ENCODE peak calls at places on chromosomes 1 and 21, in four cellular contexts. One of them, this sample, is unnamed.

GRCh38 chr1:9282436-9282955 is 10.2 kb upstream of the SPSB1 start:
- DNase-seq in A549: no peak
- DNase-seq in GM12878: no peak
- DNase-seq in HepG2: no peak
- DNase-seq in this sample: no peak

GRCh38 chr21:30707409-30707808 is 11.2 kb downstream of the KRTAP21-3 start:
- DNase-seq in A549: no peak
- DNase-seq in GM12878: no peak
- DNase-seq in HepG2: no peak
- DNase-seq in this sample: no peak

GRCh38 chr1:151184211-151184610 is 5.8 kb downstream of the VPS72 start:
- DNase-seq in A549: no peak
- DNase-seq in GM12878: no peak
- DNase-seq in HepG2: no peak
- DNase-seq in this sample: no peak

GRCh38 chr1:79478160-79478559 is 471.6 kb upstream of the ADGRL4 start:
- DNase-seq in A549: no peak
- DNase-seq in GM12878: no peak
- DNase-seq in HepG2: no peak
- DNase-seq in this sample: no peak

GRCh38 chr1:8293141-8293540 is 24.8 kb upstream of the SLC45A1 start:
- DNase-seq in A549: no peak
- DNase-seq in GM12878: no peak
- DNase-seq in HepG2: no peak
- DNase-seq in this sample: no peak

GRCh38 chr1:78006491-78006890 is 1.8 kb downstream of the DNAJB4 start:
- DNase-seq in A549: no peak
- DNase-seq in GM12878: no peak
- DNase-seq in HepG2: no peak
- DNase-seq in this sample: no peak

GRCh38 chr1:101190441-101190840 is 46.4 kb upstream of the S1PR1 start:
- DNase-seq in A549: no peak
- DNase-seq in GM12878: no peak
- DNase-seq in HepG2: no peak
- DNase-seq in this sample: no peak

GRCh38 chr1:212454741-212455140 is 22.0 kb downstream of the NENF start:
- DNase-seq in A549: no peak
- DNase-seq in GM12878: no peak
- DNase-seq in HepG2: no peak
- DNase-seq in this sample: no peak

GRCh38 chr1:34640654-34641401 is 114.0 kb upstream of the GJB5 start:
- DNase-seq in A549: no peak
- DNase-seq in GM12878: no peak
- DNase-seq in HepG2: no peak
- DNase-seq in this sample: no peak

GRCh38 chr1:229000187-229000586 is 264.9 kb downstream of the RHOU start:
- DNase-seq in A549: no peak
- DNase-seq in GM12878: no peak
- DNase-seq in HepG2: no peak
- DNase-seq in this sample: no peak

GRCh38 chr1:32736812-32737791 is 34.5 kb upstream of the SYNC start:
- DNase-seq in A549: no peak
- DNase-seq in GM12878: no peak
- DNase-seq in HepG2: peak; percentile 85
- DNase-seq in this sample: no peak

GRCh38 chr1:223667484-223668182 is 2.1 kb upstream of the CAPN8 start:
- DNase-seq in A549: no peak
- DNase-seq in GM12878: no peak
- DNase-seq in HepG2: no peak
- DNase-seq in this sample: no peak

GRCh38 chr1:42946120-42947009 is 12.3 kb downstream of the SLC2A1 start:
- DNase-seq in A549: no peak
- DNase-seq in GM12878: no peak
- DNase-seq in HepG2: no peak
- DNase-seq in this sample: no peak

GRCh38 chr1:113861641-113862040 is 9.9 kb downstream of the PTPN22 start:
- DNase-seq in A549: no peak
- DNase-seq in GM12878: no peak
- DNase-seq in HepG2: no peak
- DNase-seq in this sample: no peak

GRCh38 chr1:229535226-229535625 is 23.3 kb downstream of the ABCB10 start:
- DNase-seq in A549: no peak
- DNase-seq in GM12878: no peak
- DNase-seq in HepG2: no peak
- DNase-seq in this sample: no peak

GRCh38 chr1:60833173-60833572 is 249.2 kb upstream of the NFIA start:
- DNase-seq in A549: no peak
- DNase-seq in GM12878: no peak
- DNase-seq in HepG2: peak; percentile 41
- DNase-seq in this sample: no peak

GRCh38 chr1:150126811-150127210 is 22.9 kb upstream of the PLEKHO1 start:
- DNase-seq in A549: no peak
- DNase-seq in GM12878: no peak
- DNase-seq in HepG2: no peak
- DNase-seq in this sample: no peak

DNA sequence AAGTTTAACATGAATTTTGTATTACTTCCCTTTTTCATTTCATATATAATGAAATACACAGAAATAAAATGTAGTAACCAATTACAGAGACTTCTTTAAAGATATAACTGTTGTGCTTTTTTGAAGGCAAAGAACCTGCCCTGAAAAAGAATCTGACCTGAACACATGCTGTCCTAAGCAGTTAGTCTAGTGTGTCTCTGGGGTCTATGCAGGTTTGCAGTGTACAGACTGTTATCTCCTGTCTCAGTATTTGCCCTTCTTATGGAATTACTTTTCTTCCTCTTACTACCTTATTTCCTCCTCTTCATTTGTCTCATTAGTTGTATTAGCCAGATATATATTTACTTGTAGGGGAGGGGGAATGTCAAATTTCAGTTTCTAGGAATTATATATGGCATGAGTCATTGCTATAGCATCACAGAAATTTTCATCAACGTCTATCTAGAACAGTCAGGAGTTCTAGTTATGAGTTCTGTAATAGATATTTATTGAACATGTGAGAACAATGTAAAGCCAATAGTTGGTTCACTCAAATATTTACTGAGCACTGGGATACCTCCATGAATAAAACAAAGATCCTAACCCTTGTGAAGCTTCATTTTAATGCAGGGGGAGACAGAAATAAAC is 28.4 kb upstream of the PLEKHO1 start:
- DNase-seq in A549: no peak
- DNase-seq in GM12878: no peak
- DNase-seq in HepG2: no peak
- DNase-seq in this sample: no peak
- TF ChIP-seq PBX3 in A549: no peak
- TF ChIP-seq PBX3 in GM12878: no peak
- TF ChIP-seq PBX3 in HepG2: no peak
- TF ChIP-seq PBX3 in this sample: no peak

GRCh38 chr1:91879739-91880138 is 6.2 kb downstream of the TGFBR3 start:
- DNase-seq in A549: no peak
- DNase-seq in GM12878: no peak
- DNase-seq in HepG2: no peak
- DNase-seq in this sample: no peak
- TF ChIP-seq PBX3 in A549: no peak
- TF ChIP-seq PBX3 in GM12878: no peak
- TF ChIP-seq PBX3 in HepG2: no peak
- TF ChIP-seq PBX3 in this sample: no peak

GRCh38 chr1:174971466-174971865 is 28.3 kb upstream of the CACYBP start:
- DNase-seq in A549: no peak
- DNase-seq in GM12878: no peak
- DNase-seq in HepG2: no peak
- DNase-seq in this sample: no peak

GRCh38 chr1:174969977-174970376 is 29.8 kb upstream of the CACYBP start:
- DNase-seq in A549: no peak
- DNase-seq in GM12878: no peak
- DNase-seq in HepG2: no peak
- DNase-seq in this sample: no peak

GRCh38 chr1:174967845-174968705 is 31.7 kb upstream of the CACYBP start:
- DNase-seq in A549: no peak
- DNase-seq in GM12878: no peak
- DNase-seq in HepG2: no peak
- DNase-seq in this sample: no peak

GRCh38 chr1:174966000-174966572 is 33.7 kb upstream of the CACYBP start:
- DNase-seq in A549: no peak
- DNase-seq in GM12878: no peak
- DNase-seq in HepG2: no peak
- DNase-seq in this sample: no peak

DNA sequence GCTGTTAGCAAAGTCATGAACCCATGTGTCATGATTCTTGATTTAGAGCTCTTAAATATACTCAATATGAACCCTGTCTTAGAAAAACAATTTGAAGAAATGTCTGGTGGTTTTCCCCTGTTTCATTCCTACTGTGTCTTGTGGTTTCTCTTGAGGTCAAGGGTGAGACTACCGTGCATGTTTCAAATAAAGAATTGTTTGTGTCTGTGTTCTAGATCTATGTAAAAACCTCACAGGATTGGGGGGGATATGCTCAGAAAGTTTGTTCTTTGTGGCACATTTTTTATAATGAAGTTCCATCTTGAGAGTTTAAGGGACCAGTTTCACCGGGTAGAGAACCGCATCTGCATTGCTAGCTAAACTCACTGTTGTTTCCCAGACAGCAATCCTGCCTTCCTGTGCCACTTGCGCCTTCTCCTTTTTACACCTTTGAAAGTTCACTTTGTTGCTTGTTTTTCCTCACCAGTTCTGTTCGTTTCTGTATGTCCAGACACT is 30.9 kb upstream of the CACYBP start:
- DNase-seq in A549: no peak
- DNase-seq in GM12878: peak; percentile 79
- DNase-seq in HepG2: no peak
- DNase-seq in this sample: no peak
- TF ChIP-seq PBX3 in A549: no peak
- TF ChIP-seq PBX3 in GM12878: no peak
- TF ChIP-seq PBX3 in HepG2: no peak
- TF ChIP-seq PBX3 in this sample: peak; percentile 32

GRCh38 chr1:220113136-220113695 is 19.3 kb downstream of the IARS2 start:
- DNase-seq in A549: peak; percentile 49
- DNase-seq in GM12878: no peak
- DNase-seq in HepG2: peak; percentile 30
- DNase-seq in this sample: peak; percentile 52
- TF ChIP-seq PBX3 in A549: no peak
- TF ChIP-seq PBX3 in GM12878: no peak
- TF ChIP-seq PBX3 in HepG2: no peak
- TF ChIP-seq PBX3 in this sample: no peak

DNA sequence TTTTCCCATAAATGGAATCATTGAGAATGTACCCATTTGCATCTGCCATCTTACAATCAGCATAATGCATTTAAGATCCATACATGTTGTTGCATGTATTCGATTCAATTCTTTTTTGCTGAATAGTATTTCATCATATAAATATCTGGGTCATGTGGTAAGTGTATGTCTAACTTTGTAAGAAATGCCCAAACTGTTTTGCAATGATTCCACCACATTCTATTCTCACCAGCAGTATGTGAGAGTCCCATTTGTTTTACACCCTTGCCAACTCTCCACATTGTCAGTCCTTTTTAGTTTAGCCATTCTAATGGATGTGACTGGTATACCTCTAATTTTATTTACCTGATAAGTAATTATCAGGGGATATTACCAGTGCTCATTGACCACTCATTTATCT is 115.8 kb upstream of the PBX1 start:
- DNase-seq in A549: no peak
- DNase-seq in GM12878: no peak
- DNase-seq in HepG2: no peak
- DNase-seq in this sample: no peak
- TF ChIP-seq PBX3 in A549: no peak
- TF ChIP-seq PBX3 in GM12878: no peak
- TF ChIP-seq PBX3 in HepG2: no peak
- TF ChIP-seq PBX3 in this sample: no peak

GRCh38 chr21:40689241-40689640 is 157.7 kb downstream of the DSCAM start:
- DNase-seq in A549: no peak
- DNase-seq in GM12878: no peak
- DNase-seq in HepG2: no peak
- DNase-seq in this sample: no peak

GRCh38 chr21:40686526-40686925 is 160.4 kb downstream of the DSCAM start:
- DNase-seq in A549: no peak
- DNase-seq in GM12878: no peak
- DNase-seq in HepG2: no peak
- DNase-seq in this sample: no peak

GRCh38 chr21:40687625-40688024 is 159.3 kb downstream of the DSCAM start:
- DNase-seq in A549: no peak
- DNase-seq in GM12878: no peak
- DNase-seq in HepG2: no peak
- DNase-seq in this sample: no peak

GRCh38 chr21:40689816-40690215 is 157.1 kb downstream of the DSCAM start:
- DNase-seq in A549: no peak
- DNase-seq in GM12878: no peak
- DNase-seq in HepG2: no peak
- DNase-seq in this sample: no peak

GRCh38 chr21:40688106-40688850 is 158.7 kb downstream of the DSCAM start:
- DNase-seq in A549: no peak
- DNase-seq in GM12878: no peak
- DNase-seq in HepG2: no peak
- DNase-seq in this sample: no peak
- TF ChIP-seq PBX3 in A549: no peak
- TF ChIP-seq PBX3 in GM12878: no peak
- TF ChIP-seq PBX3 in HepG2: no peak
- TF ChIP-seq PBX3 in this sample: no peak